ENCODE peak calls at places on chromosomes 4 and X, in six cellular contexts. B is body of pancreas, L is GM10248, Z is MM.1S, Y is spleen, U is AG04450. N is an unnamed sample.
A peak's percentile ranks its signal among the peaks of the same experiment; 100 is the strongest.

GRCh38 chr4:76002176-76002575 is 5.1 kb downstream of the CXCL9 start:
- DNase-seq in B (no peak), L (no peak), Z (no peak), Y (no peak), U (no peak), N (no peak)

GRCh38 chrX:153688071-153688470 is 345 bp downstream of the SLC6A8 start:
- DNase-seq in B (no peak), L (no peak), Z (no peak), Y (no peak), U (no peak), N (no peak)

GRCh38 chrX:14013074-14013473 is 16.6 kb downstream of the GEMIN8 start:
- DNase-seq in B (no peak), L (no peak), Z (no peak), Y (no peak), U (no peak), N (no peak)

GRCh38 chr4:155612074-155612473 is 54.6 kb upstream of the GUCY1A1 start:
- DNase-seq in B (no peak), L (no peak), Z (no peak), Y (no peak), U (no peak), N (no peak)

GRCh38 chr4:159048166-159048886 is 54.6 kb upstream of the RAPGEF2 start:
- DNase-seq in B (peak; percentile 90), L (no peak), Z (no peak), Y (no peak), U (peak; percentile 43), N (no peak)

GRCh38 chr4:56531149-56531770 is 25.7 kb downstream of the ARL9 start:
- DNase-seq in B (no peak), L (no peak), Z (no peak), Y (no peak), U (no peak), N (no peak)

GRCh38 chr4:39637572-39638357 is 900 bp downstream of the SMIM14 start:
- DNase-seq in B (peak; percentile 70), L (no peak), Z (peak; percentile 38), Y (peak; percentile 83), U (no peak), N (peak; percentile 21)

GRCh38 chrX:17475820-17476219 is 100.8 kb downstream of the NHS start:
- DNase-seq in B (no peak), L (no peak), Z (no peak), Y (no peak), U (no peak), N (no peak)

GRCh38 chrX:126300401-126300800 is 134.3 kb upstream of the DCAF12L2 start:
- DNase-seq in B (no peak), L (no peak), Z (no peak), Y (no peak), U (no peak), N (no peak)

GRCh38 chr4:188437535-188437934 is 298.3 kb downstream of the TRIML1 start:
- DNase-seq in B (no peak), L (no peak), Z (no peak), Y (no peak), U (no peak), N (no peak)

GRCh38 chr4:22190855-22191254 is 242.3 kb upstream of the KCNIP4 start:
- DNase-seq in B (no peak), L (no peak), Z (no peak), Y (no peak), U (peak; percentile 37), N (no peak)

GRCh38 chr4:16532240-16532990 is 306.1 kb upstream of the TAPT1 start:
- DNase-seq in B (peak; percentile 10), L (no peak), Z (no peak), Y (no peak), U (peak; percentile 66), N (no peak)

GRCh38 chrX:108736509-108737479 is at the start of gene IRS4:
- DNase-seq in B (peak; percentile 35), L (peak; percentile 10), Z (peak; percentile 20), Y (no peak), U (no peak), N (peak; percentile 7)

DNA sequence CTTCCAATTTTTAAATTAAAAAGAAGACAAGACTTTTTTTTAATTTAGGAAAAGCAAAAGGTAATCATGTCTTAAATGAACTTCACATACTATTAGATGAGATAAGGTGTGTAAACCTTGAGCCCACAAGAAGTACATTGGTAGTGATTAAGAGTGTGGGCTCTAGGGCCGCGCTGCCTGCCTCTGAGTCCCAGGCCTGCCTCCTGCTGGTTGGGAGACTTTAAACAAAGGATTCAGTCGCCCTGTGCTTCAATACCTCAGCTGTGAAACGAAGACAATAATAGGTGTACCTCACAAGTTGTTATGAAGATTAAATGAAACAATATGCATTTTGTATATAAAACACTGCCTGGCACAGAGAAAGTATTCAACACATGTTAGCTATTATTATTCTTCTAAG is 95.9 kb upstream of the MYOZ2 start:
- DNase-seq in B (peak; percentile 13), L (no peak), Z (no peak), Y (no peak), U (no peak), N (no peak)
- TF ChIP-seq CTCF in B (peak; percentile 4), L (no peak), Z (no peak), Y (no peak), U (peak; percentile 25), N (no peak)

DNA sequence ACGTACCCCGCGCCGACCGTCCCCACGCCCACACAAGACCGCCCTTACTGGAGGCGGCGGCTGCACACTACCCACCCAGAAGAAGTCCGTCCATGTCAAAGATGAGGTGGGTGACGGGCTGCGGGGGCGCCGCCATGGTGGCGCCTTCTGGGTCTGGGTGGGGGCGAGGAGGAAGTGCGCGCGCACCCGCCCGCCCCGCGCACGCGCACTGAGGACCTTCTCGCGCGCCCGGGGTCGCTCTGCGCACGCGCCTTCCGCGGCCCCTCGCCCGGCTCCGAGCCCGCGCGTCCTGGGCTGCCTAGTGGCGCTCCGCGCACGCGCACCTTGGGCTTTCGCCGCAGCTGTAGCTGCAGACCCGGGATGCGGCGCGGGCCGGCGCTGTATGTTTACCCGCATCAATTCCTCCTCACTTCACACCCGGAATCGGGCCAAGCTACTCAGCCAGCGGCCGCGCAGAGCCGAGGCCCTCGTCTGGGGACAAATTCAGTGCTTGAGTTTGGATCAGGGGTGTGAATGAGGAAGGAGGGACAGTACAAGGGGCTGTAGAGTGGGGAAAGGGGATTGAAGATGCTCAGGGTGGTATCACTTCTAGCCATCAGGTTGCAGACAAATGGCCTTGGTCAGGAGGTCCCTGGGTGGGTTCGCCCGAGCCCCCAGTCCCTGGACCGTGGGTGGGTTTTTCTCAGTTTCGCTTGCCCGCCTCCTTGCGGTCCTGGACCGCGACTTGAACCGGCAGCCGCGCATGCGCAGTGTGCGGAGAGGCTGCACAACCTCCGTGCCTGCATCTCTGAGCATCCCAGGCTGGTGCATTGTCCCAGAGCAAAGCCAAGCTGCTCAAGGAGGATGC is at the start of gene PUDP:
- DNase-seq in B (peak; percentile 95), L (peak; percentile 95), Z (peak; percentile 87), Y (peak; percentile 97), U (peak; percentile 55), N (peak; percentile 92)
- TF ChIP-seq CTCF in B (peak; percentile 51), L (no peak), Z (peak; percentile 24), Y (peak; percentile 37), U (peak; percentile 41), N (no peak)

DNA sequence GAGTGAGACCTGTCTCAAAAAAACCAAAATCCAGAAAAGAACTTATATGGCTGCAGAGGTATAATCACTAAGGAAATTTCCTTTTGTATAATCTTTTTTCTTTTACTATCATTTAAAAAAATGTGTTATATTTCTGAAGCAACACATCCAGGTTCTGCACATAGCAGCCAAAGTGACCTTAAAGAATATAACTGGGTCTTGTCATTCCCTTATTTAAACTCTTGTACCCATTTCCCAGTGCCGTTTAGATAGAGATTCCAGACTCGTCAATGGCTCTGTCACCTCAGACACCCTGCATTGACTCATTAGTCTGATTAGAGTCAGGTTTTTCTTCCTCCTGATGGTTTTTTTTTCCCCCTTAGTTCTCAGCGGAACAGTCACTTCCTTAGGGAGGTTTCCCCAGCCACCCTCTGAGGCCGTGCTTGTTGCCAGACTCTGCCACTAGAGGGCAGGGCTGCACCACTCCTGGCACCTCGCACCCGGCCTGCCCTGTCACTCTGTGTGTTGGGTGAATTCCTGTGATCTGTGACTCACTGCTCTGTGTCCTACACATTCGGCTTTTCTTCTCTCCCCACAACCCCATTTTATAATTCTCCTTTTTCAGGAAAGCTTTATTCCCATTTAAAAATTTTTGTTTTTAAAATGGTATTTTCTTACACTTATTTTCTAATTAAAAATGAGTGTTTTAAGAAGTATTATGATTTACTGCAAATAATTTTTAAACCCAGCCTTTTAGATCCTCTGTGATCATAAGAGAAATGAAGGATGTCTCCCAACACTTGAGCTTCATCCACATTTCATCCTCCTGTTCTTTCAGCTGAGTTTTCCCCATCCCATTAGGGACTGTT is 32.1 kb downstream of the HTT start:
- DNase-seq in B (peak; percentile 88), L (peak; percentile 89), Z (peak; percentile 64), Y (peak; percentile 94), U (peak; percentile 73), N (peak; percentile 87)
- TF ChIP-seq CTCF in B (peak; percentile 95), L (peak; percentile 98), Z (peak; percentile 96), Y (peak; percentile 99), U (peak; percentile 99), N (peak; percentile 90)

GRCh38 chrX:95509474-95509873 is 1175.2 kb upstream of the DIAPH2 start:
- DNase-seq in B (no peak), L (no peak), Z (peak; percentile 86), Y (no peak), U (no peak), N (no peak)

DNA sequence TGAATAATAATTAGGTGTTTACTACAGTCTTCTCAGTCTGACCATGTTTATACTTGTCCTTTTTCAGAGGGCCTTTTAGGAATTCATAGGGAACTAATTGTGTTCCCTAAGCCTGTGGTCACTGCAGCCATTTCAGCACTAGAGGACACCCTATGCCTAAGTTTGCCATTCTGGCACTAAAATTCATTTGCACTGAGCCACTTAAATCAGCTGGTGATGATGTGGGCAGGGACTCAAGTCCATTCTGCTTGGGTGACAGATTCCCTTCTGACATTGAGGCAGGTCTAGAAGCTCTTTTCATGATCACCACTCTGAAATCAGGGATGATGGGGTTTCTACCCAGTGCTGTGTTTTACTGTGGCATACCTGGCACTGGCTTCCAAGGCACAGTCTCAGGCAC is 1178.9 kb upstream of the DIAPH2 start:
- DNase-seq in B (no peak), L (no peak), Z (peak; percentile 59), Y (no peak), U (no peak), N (no peak)
- TF ChIP-seq CTCF in B (no peak), L (no peak), Z (peak; percentile 81), Y (no peak), U (no peak), N (no peak)

GRCh38 chrX:135327299-135327698 is 18.0 kb downstream of the ETDC start:
- DNase-seq in B (no peak), L (no peak), Z (no peak), Y (no peak), U (peak; percentile 67), N (no peak)
- TF ChIP-seq CTCF in B (no peak), L (no peak), Z (no peak), Y (no peak), U (peak; percentile 8), N (no peak)

GRCh38 chrX:132614297-132614696 is 125.5 kb upstream of the MBNL3 start:
- DNase-seq in B (peak; percentile 22), L (no peak), Z (peak; percentile 9), Y (no peak), U (no peak), N (peak; percentile 3)
- TF ChIP-seq CTCF in B (peak; percentile 26), L (peak; percentile 31), Z (peak; percentile 35), Y (no peak), U (peak; percentile 34), N (no peak)

N was measured in GM20000.